ENCODE peak calls at places on chromosomes 5 and 9, in eight cellular contexts. Z, G, S, H, C, I, D and V are unnamed samples. For H3K36me3, the result is how much of the 10 kb centered on the place peaks cover.

GRCh38 chr9:88711719-88712118 is 176.7 kb downstream of the NXNL2 start:
- DNase-seq in Z (no peak), G (no peak), S (no peak), H (no peak), C (no peak), I (no peak), D (no peak), V (no peak)

GRCh38 chr9:15389636-15390035 is 33.0 kb upstream of the SNAPC3 start:
- DNase-seq in Z (no peak), G (no peak), S (no peak), H (no peak), C (no peak), I (no peak), D (no peak), V (no peak)

GRCh38 chr9:130919559-130920145 is 19.4 kb downstream of the FIBCD1 start:
- DNase-seq in Z (no peak), G (no peak), S (no peak), H (no peak), C (no peak), I (no peak), D (no peak), V (no peak)

GRCh38 chr5:12614608-12615007 is 710.4 kb upstream of the CTNND2 start:
- DNase-seq in Z (no peak), G (no peak), S (no peak), H (no peak), C (no peak), I (no peak), D (no peak), V (no peak)

GRCh38 chr5:67437905-67438845 is 241.6 kb upstream of the CD180 start:
- DNase-seq in Z (no peak), G (no peak), S (no peak), H (no peak), C (no peak), I (no peak), D (no peak), V (no peak)

GRCh38 chr5:86997501-86997900 is 270.2 kb upstream of the RASA1 start:
- DNase-seq in Z (no peak), G (no peak), S (no peak), H (peak), C (no peak), I (no peak), D (no peak), V (no peak)

GRCh38 chr5:173840111-173840983 is 47.8 kb upstream of the CPEB4 start:
- DNase-seq in Z (no peak), G (no peak), S (no peak), H (no peak), C (no peak), I (no peak), D (no peak), V (no peak)

GRCh38 chr5:51392689-51393199 is 9.5 kb downstream of the ISL1 start:
- DNase-seq in Z (no peak), G (no peak), S (no peak), H (no peak), C (no peak), I (no peak), D (no peak), V (no peak)

GRCh38 chr5:168851902-168852321 is 272.7 kb upstream of the PANK3 start:
- DNase-seq in Z (no peak), G (peak), S (no peak), H (peak), C (no peak), I (no peak), D (peak), V (no peak)

GRCh38 chr9:134187821-134188420 is 23.6 kb upstream of the RNU6ATAC start:
- DNase-seq in Z (peak), G (no peak), S (no peak), H (no peak), C (no peak), I (peak), D (no peak), V (peak)

GRCh38 chr5:127564002-127564769 is 46.7 kb downstream of the PRRC1 start:
- DNase-seq in Z (peak), G (peak), S (no peak), H (peak), C (no peak), I (no peak), D (peak), V (no peak)

GRCh38 chr5:173878224-173878967 is 9.8 kb upstream of the CPEB4 start:
- DNase-seq in Z (peak), G (no peak), S (no peak), H (no peak), C (peak), I (no peak), D (no peak), V (peak)

GRCh38 chr5:1545126-1545797 is 21.5 kb upstream of the LPCAT1 start:
- DNase-seq in Z (no peak), G (no peak), S (no peak), H (no peak), C (no peak), I (peak), D (no peak), V (no peak)

GRCh38 chr5:83441752-83442151 is 29.8 kb upstream of the VCAN start:
- DNase-seq in Z (no peak), G (no peak), S (no peak), H (no peak), C (no peak), I (no peak), D (no peak), V (no peak)

GRCh38 chr9:136484153-136485048 is 1.6 kb upstream of the SEC16A start:
- DNase-seq in Z (peak), G (no peak), S (no peak), H (no peak), C (peak), I (peak), D (peak), V (no peak)

GRCh38 chr9:136086213-136086881 is 8.7 kb downstream of the NACC2 start:
- DNase-seq in Z (peak), G (no peak), S (no peak), H (no peak), C (peak), I (peak), D (no peak), V (no peak)

GRCh38 chr5:56375011-56375410 is 141.9 kb upstream of the ANKRD55 start:
- DNase-seq in Z (peak), G (no peak), S (no peak), H (no peak), C (peak), I (no peak), D (no peak), V (no peak)

GRCh38 chr9:134751630-134752029 is 110.0 kb downstream of the COL5A1 start:
- DNase-seq in Z (no peak), G (no peak), S (no peak), H (no peak), C (no peak), I (no peak), D (no peak), V (no peak)

GRCh38 chr9:20573023-20573422 is 49.3 kb downstream of the MLLT3 start:
- DNase-seq in Z (peak), G (no peak), S (no peak), H (no peak), C (no peak), I (no peak), D (no peak), V (no peak)

GRCh38 chr9:21993893-21994525 is at the start of gene CDKN2A:
- DNase-seq in Z (no peak), G (no peak), S (peak), H (no peak), C (no peak), I (peak), D (peak), V (peak)

GRCh38 chr9:135516132-135516860 is 4.9 kb upstream of the LCN1 start:
- DNase-seq in Z (no peak), G (no peak), S (peak), H (no peak), C (no peak), I (peak), D (no peak), V (peak)

GRCh38 chr9:32434892-32435291 is 50.4 kb downstream of the ACO1 start:
- DNase-seq in Z (no peak), G (no peak), S (no peak), H (no peak), C (no peak), I (no peak), D (no peak), V (no peak)

GRCh38 chr9:98097836-98098235 is 21.2 kb downstream of the TRIM14 start:
- DNase-seq in Z (peak), G (no peak), S (no peak), H (no peak), C (no peak), I (no peak), D (peak), V (no peak)
- H3K36me3 ChIP-seq in Z (under half), G (under half), S (under half), H (under half), C (under half), I (under half), D (under half), V (under half)

GRCh38 chr5:58891971-58892343 is 309.1 kb downstream of the RAB3C start:
- DNase-seq in Z (no peak), G (no peak), S (no peak), H (no peak), C (no peak), I (no peak), D (no peak), V (no peak)
- TF ChIP-seq CTCF in Z (no peak), G (no peak), S (peak), H (no peak), C (peak), I (no peak), D (no peak), V (no peak)

DNA sequence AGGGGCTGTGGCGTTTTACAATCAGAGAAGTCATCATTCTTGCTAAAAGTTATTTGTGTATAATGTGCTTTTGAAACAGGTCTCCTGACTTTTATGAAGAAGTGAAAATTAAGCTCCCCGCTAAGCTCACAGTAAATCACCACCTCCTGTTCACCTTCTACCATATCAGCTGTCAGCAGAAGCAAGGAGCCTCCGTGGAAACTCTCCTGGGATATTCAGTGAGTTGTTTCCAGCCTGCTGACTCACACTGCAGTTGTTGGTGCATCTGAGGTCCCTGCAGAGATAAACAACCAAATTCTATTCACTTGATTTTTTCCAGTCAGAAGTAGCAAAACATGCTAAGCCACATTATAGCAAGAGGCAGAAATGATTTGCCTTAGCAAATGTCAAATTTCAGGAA is 156.7 kb downstream of the DOCK8 start:
- DNase-seq in Z (no peak), G (no peak), S (no peak), H (no peak), C (no peak), I (no peak), D (no peak), V (no peak)
- H3K36me3 ChIP-seq in Z (under half), G (under half), S (under half), H (under half), C (under half), I (half or more), D (under half), V (under half)

GRCh38 chr5:3217114-3217513 is 378.5 kb upstream of the IRX1 start:
- DNase-seq in Z (no peak), G (no peak), S (no peak), H (no peak), C (no peak), I (no peak), D (no peak), V (no peak)

GRCh38 chr5:3214838-3215374 is 380.7 kb upstream of the IRX1 start:
- DNase-seq in Z (no peak), G (no peak), S (no peak), H (no peak), C (no peak), I (no peak), D (no peak), V (no peak)

GRCh38 chr5:3212869-3213268 is 382.8 kb upstream of the IRX1 start:
- DNase-seq in Z (no peak), G (no peak), S (no peak), H (no peak), C (no peak), I (no peak), D (no peak), V (no peak)

GRCh38 chr5:3216386-3216785 is 379.2 kb upstream of the IRX1 start:
- DNase-seq in Z (no peak), G (no peak), S (no peak), H (no peak), C (no peak), I (no peak), D (no peak), V (no peak)

GRCh38 chr5:3214396-3214795 is 381.2 kb upstream of the IRX1 start:
- DNase-seq in Z (no peak), G (no peak), S (no peak), H (no peak), C (no peak), I (no peak), D (no peak), V (no peak)
- TF ChIP-seq CTCF in Z (no peak), G (no peak), S (no peak), H (no peak), C (no peak), I (no peak), D (no peak), V (no peak)

GRCh38 chr9:114339130-114339908 is 9.7 kb downstream of the ORM2 start:
- DNase-seq in Z (peak), G (no peak), S (no peak), H (peak), C (peak), I (peak), D (peak), V (no peak)
- H3K36me3 ChIP-seq in Z (under half), G (under half), S (under half), H (under half), C (under half), I (half or more), D (under half), V (under half)